ENCODE peak calls at places on chromosomes 7 and 10, in four cellular contexts. One of them, this sample, is unnamed.

GRCh38 chr7:151626422-151627115 is 106.9 kb upstream of the RHEB start:
- DNase-seq in right atrium auricular region: no peak
- DNase-seq in heart right ventricle: peak
- DNase-seq in upper lobe of left lung: peak
- DNase-seq in this sample: no peak

GRCh38 chr7:116030626-116031276 is at the start of gene TFEC:
- DNase-seq in upper lobe of left lung: no peak
- DNase-seq in right atrium auricular region: no peak
- DNase-seq in heart right ventricle: no peak
- DNase-seq in this sample: no peak

GRCh38 chr7:28700084-28700483 is 258.0 kb downstream of the TRIL start:
- DNase-seq in upper lobe of left lung: no peak
- DNase-seq in heart right ventricle: no peak
- DNase-seq in right atrium auricular region: no peak
- DNase-seq in this sample: no peak

GRCh38 chr10:127262606-127263005 is 66.2 kb upstream of the INSYN2A start:
- DNase-seq in right atrium auricular region: no peak
- DNase-seq in upper lobe of left lung: no peak
- DNase-seq in heart right ventricle: no peak
- DNase-seq in this sample: no peak

GRCh38 chr10:49269523-49269922 is 29.4 kb upstream of the C10orf71 start:
- DNase-seq in right atrium auricular region: peak
- DNase-seq in upper lobe of left lung: no peak
- DNase-seq in heart right ventricle: no peak
- DNase-seq in this sample: peak

GRCh38 chr7:117195361-117195760 is 127.5 kb downstream of the WNT2 start:
- DNase-seq in upper lobe of left lung: no peak
- DNase-seq in right atrium auricular region: no peak
- DNase-seq in heart right ventricle: no peak
- DNase-seq in this sample: no peak

GRCh38 chr10:59965899-59966650 is 59.7 kb upstream of the CCDC6 start:
- DNase-seq in right atrium auricular region: no peak
- DNase-seq in heart right ventricle: no peak
- DNase-seq in upper lobe of left lung: no peak
- DNase-seq in this sample: no peak

GRCh38 chr10:22911889-22912762 is 15.7 kb upstream of the ARMC3 start:
- DNase-seq in heart right ventricle: peak
- DNase-seq in right atrium auricular region: no peak
- DNase-seq in upper lobe of left lung: no peak
- DNase-seq in this sample: no peak

GRCh38 chr7:155738652-155739537 is 73.4 kb downstream of the SHH start:
- DNase-seq in heart right ventricle: peak
- DNase-seq in right atrium auricular region: peak
- DNase-seq in upper lobe of left lung: peak
- DNase-seq in this sample: peak

GRCh38 chr7:95772298-95772770 is at the start of gene DYNC1I1:
- DNase-seq in heart right ventricle: peak
- DNase-seq in right atrium auricular region: peak
- DNase-seq in upper lobe of left lung: peak
- DNase-seq in this sample: peak

GRCh38 chr7:46440186-46440585 is 519.1 kb upstream of the IGFBP3 start:
- DNase-seq in upper lobe of left lung: no peak
- DNase-seq in heart right ventricle: no peak
- DNase-seq in right atrium auricular region: no peak
- DNase-seq in this sample: no peak

GRCh38 chr7:124762611-124763143 is 2.9 kb downstream of the GPR37 start:
- DNase-seq in upper lobe of left lung: no peak
- DNase-seq in heart right ventricle: no peak
- DNase-seq in right atrium auricular region: no peak
- DNase-seq in this sample: no peak

GRCh38 chr10:132167041-132167674 is 19.6 kb upstream of the DPYSL4 start:
- DNase-seq in right atrium auricular region: no peak
- DNase-seq in upper lobe of left lung: no peak
- DNase-seq in heart right ventricle: no peak
- DNase-seq in this sample: no peak

GRCh38 chr10:47024399-47025252 is 113.4 kb downstream of the PTPN20 start:
- DNase-seq in right atrium auricular region: peak
- DNase-seq in heart right ventricle: no peak
- DNase-seq in upper lobe of left lung: peak
- DNase-seq in this sample: no peak

GRCh38 chr10:31745612-31746376 is 182.8 kb downstream of the ARHGAP12 start:
- DNase-seq in heart right ventricle: no peak
- DNase-seq in upper lobe of left lung: no peak
- DNase-seq in right atrium auricular region: no peak
- DNase-seq in this sample: no peak

GRCh38 chr7:1950623-1951523 is 280.8 kb downstream of the ELFN1 start:
- DNase-seq in heart right ventricle: peak
- DNase-seq in upper lobe of left lung: peak
- DNase-seq in right atrium auricular region: no peak
- DNase-seq in this sample: no peak

GRCh38 chr7:155931386-155932085 is 119.3 kb upstream of the SHH start:
- DNase-seq in heart right ventricle: no peak
- DNase-seq in right atrium auricular region: no peak
- DNase-seq in upper lobe of left lung: no peak
- DNase-seq in this sample: no peak

GRCh38 chr10:92689663-92690210 is at the start of gene HHEX:
- DNase-seq in right atrium auricular region: no peak
- DNase-seq in heart right ventricle: peak
- DNase-seq in upper lobe of left lung: peak
- DNase-seq in this sample: no peak

GRCh38 chr7:31864646-31865045 is 177.6 kb downstream of the PPP1R17 start:
- DNase-seq in right atrium auricular region: no peak
- DNase-seq in heart right ventricle: no peak
- DNase-seq in upper lobe of left lung: no peak
- DNase-seq in this sample: no peak

GRCh38 chr7:55060690-55061414 is 42.0 kb downstream of the EGFR start:
- DNase-seq in heart right ventricle: no peak
- DNase-seq in upper lobe of left lung: peak
- DNase-seq in right atrium auricular region: no peak
- DNase-seq in this sample: no peak

GRCh38 chr7:45252248-45252647 is 94.7 kb downstream of the RAMP3 start:
- DNase-seq in heart right ventricle: no peak
- DNase-seq in right atrium auricular region: no peak
- DNase-seq in upper lobe of left lung: no peak
- DNase-seq in this sample: no peak

DNA sequence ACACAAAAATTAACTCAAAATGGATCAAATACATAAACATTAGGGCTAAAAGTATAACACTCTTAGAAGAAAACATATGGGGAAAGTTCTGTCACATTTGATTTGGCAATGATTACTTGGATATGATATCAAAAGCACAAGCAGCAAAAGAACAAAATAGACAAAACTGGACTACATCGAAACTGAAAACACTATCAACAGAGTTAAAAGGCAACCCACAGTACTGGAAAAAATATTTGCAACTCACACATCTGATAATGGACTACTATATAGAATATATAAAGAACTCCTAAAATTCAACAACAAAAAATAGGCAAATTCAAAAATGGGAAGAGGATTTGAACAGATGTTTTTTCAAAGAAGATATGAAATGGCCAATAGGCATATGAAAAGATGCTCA is 51.0 kb downstream of the COA1 start:
- DNase-seq in right atrium auricular region: no peak
- DNase-seq in heart right ventricle: no peak
- DNase-seq in upper lobe of left lung: no peak
- DNase-seq in this sample: no peak
- TF ChIP-seq CTCF in right atrium auricular region: no peak
- TF ChIP-seq CTCF in heart right ventricle: no peak
- TF ChIP-seq CTCF in upper lobe of left lung: no peak
- TF ChIP-seq CTCF in this sample: no peak

GRCh38 chr10:111650088-111650487 is 533.5 kb downstream of the GPAM start:
- DNase-seq in upper lobe of left lung: no peak
- DNase-seq in heart right ventricle: no peak
- DNase-seq in right atrium auricular region: no peak
- DNase-seq in this sample: no peak
- TF ChIP-seq CTCF in upper lobe of left lung: no peak
- TF ChIP-seq CTCF in heart right ventricle: no peak
- TF ChIP-seq CTCF in right atrium auricular region: no peak
- TF ChIP-seq CTCF in this sample: no peak

GRCh38 chr10:11036424-11037011 is 18.8 kb downstream of the CELF2 start:
- DNase-seq in right atrium auricular region: no peak
- DNase-seq in upper lobe of left lung: peak
- DNase-seq in heart right ventricle: peak
- DNase-seq in this sample: no peak
- TF ChIP-seq CTCF in right atrium auricular region: peak
- TF ChIP-seq CTCF in upper lobe of left lung: peak
- TF ChIP-seq CTCF in heart right ventricle: peak
- TF ChIP-seq CTCF in this sample: peak

GRCh38 chr10:100562806-100563293 is 27.1 kb downstream of the HIF1AN start:
- DNase-seq in upper lobe of left lung: no peak
- DNase-seq in right atrium auricular region: no peak
- DNase-seq in heart right ventricle: no peak
- DNase-seq in this sample: no peak
- TF ChIP-seq CTCF in upper lobe of left lung: peak
- TF ChIP-seq CTCF in right atrium auricular region: no peak
- TF ChIP-seq CTCF in heart right ventricle: no peak
- TF ChIP-seq CTCF in this sample: no peak

GRCh38 chr10:114879541-114880158 is 58.1 kb downstream of the FHIP2A start:
- DNase-seq in heart right ventricle: peak
- DNase-seq in upper lobe of left lung: peak
- DNase-seq in right atrium auricular region: no peak
- DNase-seq in this sample: no peak
- TF ChIP-seq CTCF in heart right ventricle: peak
- TF ChIP-seq CTCF in upper lobe of left lung: peak
- TF ChIP-seq CTCF in right atrium auricular region: peak
- TF ChIP-seq CTCF in this sample: no peak

GRCh38 chr10:29966269-29966668 is 93.1 kb downstream of the JCAD start:
- DNase-seq in upper lobe of left lung: no peak
- DNase-seq in heart right ventricle: no peak
- DNase-seq in right atrium auricular region: no peak
- DNase-seq in this sample: no peak
- TF ChIP-seq CTCF in upper lobe of left lung: no peak
- TF ChIP-seq CTCF in heart right ventricle: no peak
- TF ChIP-seq CTCF in right atrium auricular region: no peak
- TF ChIP-seq CTCF in this sample: no peak